ENCODE peak calls at places on chromosomes 16 and 17, in nine cellular contexts. One of them, this sample, is unnamed.

GRCh38 chr16:85601730-85602401 is 11.3 kb upstream of the GSE1 start:
- DNase-seq in foreskin keratinocyte: no peak
- DNase-seq in A549: no peak
- DNase-seq in coronary artery: no peak
- DNase-seq in cardiac fibroblast: no peak
- DNase-seq in fibroblast of the aortic adventitia: no peak
- DNase-seq in mucosa of descending colon: no peak
- DNase-seq in fibroblast of lung: peak; percentile 46
- DNase-seq in left ventricle myocardium inferior: peak; percentile 42
- DNase-seq in this sample: no peak

GRCh38 chr16:28027055-28027454 is 36.5 kb downstream of the GSG1L start:
- DNase-seq in cardiac fibroblast: no peak
- DNase-seq in foreskin keratinocyte: no peak
- DNase-seq in coronary artery: no peak
- DNase-seq in fibroblast of lung: no peak
- DNase-seq in mucosa of descending colon: no peak
- DNase-seq in fibroblast of the aortic adventitia: no peak
- DNase-seq in A549: peak; percentile 14
- DNase-seq in left ventricle myocardium inferior: no peak
- DNase-seq in this sample: no peak

GRCh38 chr17:83100853-83101391 is 21.5 kb downstream of the METRNL start:
- DNase-seq in cardiac fibroblast: no peak
- DNase-seq in A549: no peak
- DNase-seq in mucosa of descending colon: peak; percentile 37
- DNase-seq in fibroblast of lung: no peak
- DNase-seq in foreskin keratinocyte: no peak
- DNase-seq in left ventricle myocardium inferior: no peak
- DNase-seq in coronary artery: no peak
- DNase-seq in fibroblast of the aortic adventitia: no peak
- DNase-seq in this sample: no peak

GRCh38 chr17:37786481-37786880 is 41.6 kb upstream of the HNF1B start:
- DNase-seq in mucosa of descending colon: no peak
- DNase-seq in foreskin keratinocyte: no peak
- DNase-seq in cardiac fibroblast: no peak
- DNase-seq in fibroblast of the aortic adventitia: no peak
- DNase-seq in A549: no peak
- DNase-seq in coronary artery: no peak
- DNase-seq in left ventricle myocardium inferior: no peak
- DNase-seq in fibroblast of lung: no peak
- DNase-seq in this sample: no peak

GRCh38 chr17:51255673-51256072 is 4.2 kb downstream of the MBTD1 start:
- DNase-seq in coronary artery: no peak
- DNase-seq in fibroblast of the aortic adventitia: no peak
- DNase-seq in left ventricle myocardium inferior: no peak
- DNase-seq in mucosa of descending colon: no peak
- DNase-seq in foreskin keratinocyte: no peak
- DNase-seq in fibroblast of lung: no peak
- DNase-seq in cardiac fibroblast: no peak
- DNase-seq in A549: no peak
- DNase-seq in this sample: no peak

GRCh38 chr16:89593841-89594240 is 18.3 kb downstream of the CPNE7 start:
- DNase-seq in left ventricle myocardium inferior: no peak
- DNase-seq in A549: no peak
- DNase-seq in foreskin keratinocyte: no peak
- DNase-seq in coronary artery: no peak
- DNase-seq in fibroblast of the aortic adventitia: no peak
- DNase-seq in cardiac fibroblast: no peak
- DNase-seq in fibroblast of lung: no peak
- DNase-seq in mucosa of descending colon: no peak
- DNase-seq in this sample: no peak

GRCh38 chr17:48961516-48962233 is 6.7 kb downstream of the GIP start:
- DNase-seq in foreskin keratinocyte: no peak
- DNase-seq in mucosa of descending colon: no peak
- DNase-seq in coronary artery: no peak
- DNase-seq in A549: peak; percentile 83
- DNase-seq in cardiac fibroblast: peak; percentile 68
- DNase-seq in fibroblast of the aortic adventitia: peak; percentile 64
- DNase-seq in left ventricle myocardium inferior: no peak
- DNase-seq in fibroblast of lung: peak; percentile 76
- DNase-seq in this sample: peak; percentile 69

GRCh38 chr16:11047939-11048500 is 103.7 kb downstream of the CLEC16A start:
- DNase-seq in fibroblast of lung: no peak
- DNase-seq in left ventricle myocardium inferior: no peak
- DNase-seq in mucosa of descending colon: no peak
- DNase-seq in cardiac fibroblast: no peak
- DNase-seq in A549: no peak
- DNase-seq in fibroblast of the aortic adventitia: no peak
- DNase-seq in foreskin keratinocyte: no peak
- DNase-seq in coronary artery: no peak
- DNase-seq in this sample: no peak

GRCh38 chr17:68248886-68249872 is 1.3 kb downstream of the AMZ2 start:
- DNase-seq in fibroblast of lung: no peak
- DNase-seq in foreskin keratinocyte: no peak
- DNase-seq in left ventricle myocardium inferior: no peak
- DNase-seq in mucosa of descending colon: no peak
- DNase-seq in fibroblast of the aortic adventitia: no peak
- DNase-seq in coronary artery: no peak
- DNase-seq in A549: no peak
- DNase-seq in cardiac fibroblast: no peak
- DNase-seq in this sample: no peak

GRCh38 chr16:27398894-27399853 is 2.8 kb upstream of the IL21R start:
- DNase-seq in left ventricle myocardium inferior: no peak
- DNase-seq in A549: no peak
- DNase-seq in foreskin keratinocyte: no peak
- DNase-seq in mucosa of descending colon: no peak
- DNase-seq in coronary artery: peak; percentile 16
- DNase-seq in fibroblast of the aortic adventitia: no peak
- DNase-seq in fibroblast of lung: no peak
- DNase-seq in cardiac fibroblast: no peak
- DNase-seq in this sample: no peak

GRCh38 chr17:49193513-49194296 is 16.7 kb downstream of the GNGT2 start:
- DNase-seq in mucosa of descending colon: peak; percentile 75
- DNase-seq in left ventricle myocardium inferior: no peak
- DNase-seq in fibroblast of lung: peak; percentile 77
- DNase-seq in cardiac fibroblast: peak; percentile 69
- DNase-seq in fibroblast of the aortic adventitia: peak; percentile 59
- DNase-seq in A549: peak; percentile 84
- DNase-seq in foreskin keratinocyte: peak; percentile 52
- DNase-seq in coronary artery: no peak
- DNase-seq in this sample: peak; percentile 66

GRCh38 chr17:32192379-32192778 is 50.1 kb downstream of the RHOT1 start:
- DNase-seq in mucosa of descending colon: no peak
- DNase-seq in left ventricle myocardium inferior: no peak
- DNase-seq in fibroblast of lung: peak; percentile 58
- DNase-seq in fibroblast of the aortic adventitia: peak; percentile 32
- DNase-seq in cardiac fibroblast: peak; percentile 61
- DNase-seq in foreskin keratinocyte: no peak
- DNase-seq in A549: no peak
- DNase-seq in coronary artery: no peak
- DNase-seq in this sample: peak; percentile 43

GRCh38 chr17:46039592-46040186 is 40.6 kb downstream of the STH start:
- DNase-seq in A549: no peak
- DNase-seq in fibroblast of the aortic adventitia: no peak
- DNase-seq in cardiac fibroblast: no peak
- DNase-seq in foreskin keratinocyte: no peak
- DNase-seq in mucosa of descending colon: no peak
- DNase-seq in coronary artery: no peak
- DNase-seq in left ventricle myocardium inferior: peak; percentile 60
- DNase-seq in fibroblast of lung: no peak
- DNase-seq in this sample: no peak

GRCh38 chr17:40433551-40434384 is 9.5 kb upstream of the IGFBP4 start:
- DNase-seq in A549: no peak
- DNase-seq in fibroblast of lung: no peak
- DNase-seq in foreskin keratinocyte: no peak
- DNase-seq in cardiac fibroblast: peak; percentile 29
- DNase-seq in left ventricle myocardium inferior: no peak
- DNase-seq in mucosa of descending colon: no peak
- DNase-seq in fibroblast of the aortic adventitia: peak; percentile 19
- DNase-seq in coronary artery: no peak
- DNase-seq in this sample: no peak
- TF ChIP-seq CTCF in A549: peak; percentile 33
- TF ChIP-seq CTCF in fibroblast of lung: peak; percentile 57
- TF ChIP-seq CTCF in foreskin keratinocyte: peak; percentile 56
- TF ChIP-seq CTCF in cardiac fibroblast: peak; percentile 57
- TF ChIP-seq CTCF in left ventricle myocardium inferior: peak; percentile 58
- TF ChIP-seq CTCF in mucosa of descending colon: peak; percentile 43
- TF ChIP-seq CTCF in fibroblast of the aortic adventitia: peak; percentile 52
- TF ChIP-seq CTCF in coronary artery: peak; percentile 27
- TF ChIP-seq CTCF in this sample: peak; percentile 60

GRCh38 chr16:17566075-17566474 is 95.3 kb upstream of the XYLT1 start:
- DNase-seq in cardiac fibroblast: no peak
- DNase-seq in A549: no peak
- DNase-seq in fibroblast of lung: no peak
- DNase-seq in coronary artery: no peak
- DNase-seq in fibroblast of the aortic adventitia: no peak
- DNase-seq in mucosa of descending colon: no peak
- DNase-seq in left ventricle myocardium inferior: no peak
- DNase-seq in foreskin keratinocyte: peak; percentile 64
- DNase-seq in this sample: no peak

GRCh38 chr16:17567455-17567854 is 96.7 kb upstream of the XYLT1 start:
- DNase-seq in foreskin keratinocyte: peak; percentile 12
- DNase-seq in cardiac fibroblast: no peak
- DNase-seq in A549: no peak
- DNase-seq in mucosa of descending colon: no peak
- DNase-seq in left ventricle myocardium inferior: no peak
- DNase-seq in coronary artery: no peak
- DNase-seq in fibroblast of the aortic adventitia: no peak
- DNase-seq in fibroblast of lung: no peak
- DNase-seq in this sample: no peak

GRCh38 chr16:17566656-17567450 is 96.1 kb upstream of the XYLT1 start:
- DNase-seq in mucosa of descending colon: no peak
- DNase-seq in foreskin keratinocyte: peak; percentile 8
- DNase-seq in fibroblast of the aortic adventitia: no peak
- DNase-seq in fibroblast of lung: no peak
- DNase-seq in left ventricle myocardium inferior: no peak
- DNase-seq in cardiac fibroblast: no peak
- DNase-seq in A549: no peak
- DNase-seq in coronary artery: no peak
- DNase-seq in this sample: no peak

GRCh38 chr16:17564856-17565255 is 94.1 kb upstream of the XYLT1 start:
- DNase-seq in A549: no peak
- DNase-seq in fibroblast of lung: no peak
- DNase-seq in left ventricle myocardium inferior: no peak
- DNase-seq in fibroblast of the aortic adventitia: no peak
- DNase-seq in foreskin keratinocyte: no peak
- DNase-seq in mucosa of descending colon: no peak
- DNase-seq in cardiac fibroblast: no peak
- DNase-seq in coronary artery: no peak
- DNase-seq in this sample: no peak

GRCh38 chr16:17565605-17566004 is 94.8 kb upstream of the XYLT1 start:
- DNase-seq in cardiac fibroblast: no peak
- DNase-seq in mucosa of descending colon: no peak
- DNase-seq in fibroblast of the aortic adventitia: no peak
- DNase-seq in left ventricle myocardium inferior: no peak
- DNase-seq in foreskin keratinocyte: no peak
- DNase-seq in A549: no peak
- DNase-seq in fibroblast of lung: no peak
- DNase-seq in coronary artery: no peak
- DNase-seq in this sample: no peak
- TF ChIP-seq CTCF in cardiac fibroblast: no peak
- TF ChIP-seq CTCF in mucosa of descending colon: no peak
- TF ChIP-seq CTCF in fibroblast of the aortic adventitia: no peak
- TF ChIP-seq CTCF in left ventricle myocardium inferior: no peak
- TF ChIP-seq CTCF in foreskin keratinocyte: no peak
- TF ChIP-seq CTCF in A549: no peak
- TF ChIP-seq CTCF in fibroblast of lung: no peak
- TF ChIP-seq CTCF in coronary artery: no peak
- TF ChIP-seq CTCF in this sample: no peak

GRCh38 chr16:4416200-4417032 is at the start of gene CORO7:
- DNase-seq in cardiac fibroblast: peak; percentile 80
- DNase-seq in fibroblast of the aortic adventitia: peak; percentile 74
- DNase-seq in A549: peak; percentile 89
- DNase-seq in left ventricle myocardium inferior: peak; percentile 98
- DNase-seq in foreskin keratinocyte: no peak
- DNase-seq in mucosa of descending colon: peak; percentile 98
- DNase-seq in fibroblast of lung: peak; percentile 81
- DNase-seq in coronary artery: peak; percentile 97
- DNase-seq in this sample: peak; percentile 86
- TF ChIP-seq CTCF in cardiac fibroblast: no peak
- TF ChIP-seq CTCF in fibroblast of the aortic adventitia: no peak
- TF ChIP-seq CTCF in A549: no peak
- TF ChIP-seq CTCF in left ventricle myocardium inferior: no peak
- TF ChIP-seq CTCF in foreskin keratinocyte: no peak
- TF ChIP-seq CTCF in mucosa of descending colon: no peak
- TF ChIP-seq CTCF in fibroblast of lung: no peak
- TF ChIP-seq CTCF in coronary artery: no peak
- TF ChIP-seq CTCF in this sample: no peak

GRCh38 chr17:4540224-4541040 is 14.8 kb downstream of the MYBBP1A start:
- DNase-seq in foreskin keratinocyte: no peak
- DNase-seq in fibroblast of lung: no peak
- DNase-seq in fibroblast of the aortic adventitia: no peak
- DNase-seq in cardiac fibroblast: no peak
- DNase-seq in left ventricle myocardium inferior: no peak
- DNase-seq in mucosa of descending colon: no peak
- DNase-seq in coronary artery: no peak
- DNase-seq in A549: no peak
- DNase-seq in this sample: no peak
- TF ChIP-seq CTCF in foreskin keratinocyte: peak; percentile 44
- TF ChIP-seq CTCF in fibroblast of lung: peak; percentile 7
- TF ChIP-seq CTCF in fibroblast of the aortic adventitia: no peak
- TF ChIP-seq CTCF in cardiac fibroblast: peak; percentile 11
- TF ChIP-seq CTCF in left ventricle myocardium inferior: peak; percentile 36
- TF ChIP-seq CTCF in mucosa of descending colon: no peak
- TF ChIP-seq CTCF in coronary artery: no peak
- TF ChIP-seq CTCF in A549: peak; percentile 36
- TF ChIP-seq CTCF in this sample: no peak

GRCh38 chr16:52470601-52471000 is 76.3 kb downstream of the TOX3 start:
- DNase-seq in left ventricle myocardium inferior: no peak
- DNase-seq in mucosa of descending colon: no peak
- DNase-seq in fibroblast of the aortic adventitia: no peak
- DNase-seq in A549: no peak
- DNase-seq in cardiac fibroblast: no peak
- DNase-seq in fibroblast of lung: no peak
- DNase-seq in foreskin keratinocyte: no peak
- DNase-seq in coronary artery: no peak
- DNase-seq in this sample: no peak
- TF ChIP-seq CTCF in left ventricle myocardium inferior: no peak
- TF ChIP-seq CTCF in mucosa of descending colon: no peak
- TF ChIP-seq CTCF in fibroblast of the aortic adventitia: no peak
- TF ChIP-seq CTCF in A549: no peak
- TF ChIP-seq CTCF in cardiac fibroblast: no peak
- TF ChIP-seq CTCF in fibroblast of lung: no peak
- TF ChIP-seq CTCF in foreskin keratinocyte: no peak
- TF ChIP-seq CTCF in coronary artery: no peak
- TF ChIP-seq CTCF in this sample: no peak

This sample was measured in astrocyte of the spinal cord.